ENCODE peak calls at places on chromosomes 7 and 10, in four cellular contexts. One of them, this sample, is unnamed.

GRCh38 chr7:151093748-151094147 is 7.5 kb downstream of the AGAP3 start:
- DNase-seq in foreskin fibroblast: no peak
- DNase-seq in GM13976: no peak
- DNase-seq in HepG2: no peak
- DNase-seq in this sample: no peak

GRCh38 chr7:45652630-45653029 is 78.5 kb downstream of the ADCY1 start:
- DNase-seq in foreskin fibroblast: no peak
- DNase-seq in GM13976: no peak
- DNase-seq in HepG2: no peak
- DNase-seq in this sample: no peak

GRCh38 chr10:11234857-11235640 is 217.4 kb downstream of the CELF2 start:
- DNase-seq in foreskin fibroblast: peak
- DNase-seq in GM13976: no peak
- DNase-seq in HepG2: no peak
- DNase-seq in this sample: no peak

GRCh38 chr10:56181607-56182006 is 179.5 kb downstream of the ZWINT start:
- DNase-seq in foreskin fibroblast: no peak
- DNase-seq in GM13976: no peak
- DNase-seq in HepG2: no peak
- DNase-seq in this sample: no peak

GRCh38 chr10:46328853-46329689 is 42.3 kb downstream of the ANTXRL start:
- DNase-seq in foreskin fibroblast: no peak
- DNase-seq in GM13976: no peak
- DNase-seq in HepG2: no peak
- DNase-seq in this sample: no peak

GRCh38 chr7:115941703-115942268 is 88.8 kb downstream of the TFEC start:
- DNase-seq in foreskin fibroblast: peak
- DNase-seq in GM13976: no peak
- DNase-seq in HepG2: no peak
- DNase-seq in this sample: no peak

GRCh38 chr10:99370993-99371392 is 41.8 kb downstream of the CNNM1 start:
- DNase-seq in foreskin fibroblast: no peak
- DNase-seq in GM13976: peak
- DNase-seq in HepG2: peak
- DNase-seq in this sample: peak

GRCh38 chr10:89301231-89301630 is 615 bp upstream of the IFIT2 start:
- DNase-seq in foreskin fibroblast: peak
- DNase-seq in GM13976: peak
- DNase-seq in HepG2: no peak
- DNase-seq in this sample: no peak

GRCh38 chr7:124089621-124090020 is 56.8 kb upstream of the TMEM229A start:
- DNase-seq in foreskin fibroblast: no peak
- DNase-seq in GM13976: no peak
- DNase-seq in HepG2: no peak
- DNase-seq in this sample: no peak

GRCh38 chr10:100810835-100811116 is 65.4 kb downstream of the PAX2 start:
- DNase-seq in foreskin fibroblast: no peak
- DNase-seq in GM13976: no peak
- DNase-seq in HepG2: no peak
- DNase-seq in this sample: no peak

DNA sequence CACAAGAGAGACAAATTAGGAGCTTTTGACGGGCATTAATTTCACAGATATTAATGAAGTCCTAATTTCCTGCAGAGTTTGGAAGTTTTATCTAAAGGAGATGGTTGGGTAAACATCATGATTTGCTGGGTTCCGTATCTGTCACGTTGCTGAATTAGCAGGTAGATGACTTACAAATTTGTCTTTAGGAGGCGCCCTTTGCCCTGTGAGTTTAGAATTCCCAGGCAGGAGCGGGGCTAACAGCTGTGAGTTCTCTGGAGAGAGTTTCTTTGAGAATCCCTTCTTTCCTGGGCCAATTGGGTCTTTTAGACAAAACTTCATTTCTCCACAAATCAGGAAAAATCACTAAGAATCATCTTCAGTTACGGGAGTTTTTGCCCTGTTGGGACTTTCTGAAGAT is 63.8 kb downstream of the PRKCQ start:
- DNase-seq in foreskin fibroblast: no peak
- DNase-seq in GM13976: no peak
- DNase-seq in HepG2: no peak
- DNase-seq in this sample: no peak
- TF ChIP-seq CTCF in foreskin fibroblast: no peak
- TF ChIP-seq CTCF in GM13976: no peak
- TF ChIP-seq CTCF in HepG2: peak
- TF ChIP-seq CTCF in this sample: no peak

GRCh38 chr7:142012825-142013506 is 17.3 kb downstream of the MGAM start:
- DNase-seq in foreskin fibroblast: no peak
- DNase-seq in GM13976: no peak
- DNase-seq in HepG2: no peak
- DNase-seq in this sample: no peak
- TF ChIP-seq CTCF in foreskin fibroblast: no peak
- TF ChIP-seq CTCF in GM13976: no peak
- TF ChIP-seq CTCF in HepG2: no peak
- TF ChIP-seq CTCF in this sample: no peak

DNA sequence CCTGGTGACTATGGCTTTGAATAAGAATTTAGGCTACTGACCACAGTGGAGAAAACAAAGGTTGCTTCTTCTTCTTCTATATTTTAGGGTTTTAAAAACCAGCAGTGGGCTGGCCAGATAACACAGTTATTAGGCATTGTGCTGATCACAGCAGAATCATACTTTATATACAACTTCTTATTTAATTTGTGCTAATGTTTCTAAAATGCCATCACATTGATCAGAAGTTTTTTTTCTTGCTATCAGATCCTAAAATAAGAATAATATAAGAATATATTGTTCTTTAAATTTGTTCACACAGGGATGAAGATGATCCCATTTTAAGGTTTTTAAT is 41.7 kb upstream of the PRKAR2B start:
- DNase-seq in foreskin fibroblast: no peak
- DNase-seq in GM13976: no peak
- DNase-seq in HepG2: no peak
- DNase-seq in this sample: no peak
- TF ChIP-seq CTCF in foreskin fibroblast: no peak
- TF ChIP-seq CTCF in GM13976: no peak
- TF ChIP-seq CTCF in HepG2: no peak
- TF ChIP-seq CTCF in this sample: no peak

GRCh38 chr7:43926193-43927043 is at the start of gene UBE2D4:
- DNase-seq in foreskin fibroblast: peak
- DNase-seq in GM13976: peak
- DNase-seq in HepG2: peak
- DNase-seq in this sample: peak
- TF ChIP-seq CTCF in foreskin fibroblast: peak
- TF ChIP-seq CTCF in GM13976: no peak
- TF ChIP-seq CTCF in HepG2: peak
- TF ChIP-seq CTCF in this sample: peak

GRCh38 chr7:142298009-142298408 is 40.2 kb upstream of the PRSS58 start:
- DNase-seq in foreskin fibroblast: no peak
- DNase-seq in GM13976: no peak
- DNase-seq in HepG2: peak
- DNase-seq in this sample: no peak
- TF ChIP-seq CTCF in foreskin fibroblast: no peak
- TF ChIP-seq CTCF in GM13976: no peak
- TF ChIP-seq CTCF in HepG2: peak
- TF ChIP-seq CTCF in this sample: peak

This sample was measured in GM13977.